ENCODE peak calls at places on chromosomes 12 and 14, in eight cellular contexts. T, Q, C, R, K, I, Z and F are unnamed samples.

GRCh38 chr12:153080-153746 is 60.7 kb downstream of the SLC6A12 start:
- DNase-seq in K (peak), I (peak), Z (peak), T (peak), C (peak), R (no peak), Q (peak), F (peak)

GRCh38 chr12:114504311-114504710 is 98.4 kb upstream of the TBX5 start:
- DNase-seq in Z (peak), Q (no peak), C (no peak), K (no peak), I (no peak), T (no peak), R (no peak), F (no peak)

GRCh38 chr12:91778938-91779400 is 366.7 kb downstream of the BTG1 start:
- DNase-seq in T (peak), I (no peak), C (peak), Z (peak), R (no peak), K (peak), Q (no peak), F (no peak)

GRCh38 chr14:61510736-61511557 is 184.4 kb upstream of the HIF1A start:
- DNase-seq in Z (no peak), C (no peak), T (no peak), Q (peak), I (no peak), R (no peak), K (peak), F (no peak)

GRCh38 chr14:35669782-35670181 is 135.8 kb downstream of the INSM2 start:
- DNase-seq in T (peak), R (no peak), I (no peak), K (no peak), C (peak), Q (no peak), Z (peak), F (peak)

GRCh38 chr12:90908465-90908864 is 46.5 kb downstream of the CCER1 start:
- DNase-seq in I (no peak), C (peak), T (peak), Z (peak), Q (no peak), R (no peak), K (no peak), F (no peak)

GRCh38 chr12:92290016-92290685 is 144.5 kb upstream of the BTG1 start:
- DNase-seq in I (no peak), T (peak), R (no peak), C (peak), Q (peak), Z (peak), K (no peak), F (no peak)

GRCh38 chr12:89856431-89856830 is 147.8 kb upstream of the ATP2B1 start:
- DNase-seq in Q (no peak), R (no peak), Z (peak), C (peak), I (no peak), T (peak), K (no peak), F (no peak)

GRCh38 chr14:51609987-51610283 is 41.8 kb upstream of the FRMD6 start:
- DNase-seq in C (peak), I (no peak), K (no peak), Z (no peak), Q (no peak), R (no peak), T (peak), F (no peak)

GRCh38 chr14:74661726-74662450 is 49.9 kb upstream of the LTBP2 start:
- DNase-seq in R (no peak), C (no peak), I (no peak), Q (no peak), Z (no peak), K (no peak), T (no peak), F (no peak)

GRCh38 chr12:75820848-75821578 is 210.6 kb downstream of the PHLDA1 start:
- DNase-seq in Z (peak), I (no peak), T (peak), Q (peak), C (peak), R (no peak), K (no peak), F (no peak)

GRCh38 chr12:128178971-128179370 is 88.0 kb upstream of the TMEM132C start:
- DNase-seq in I (no peak), T (no peak), C (peak), R (no peak), Q (no peak), Z (no peak), K (no peak), F (no peak)

GRCh38 chr12:96457191-96457930 is 32.0 kb upstream of the CFAP54 start:
- DNase-seq in R (no peak), Q (no peak), Z (no peak), I (no peak), C (no peak), T (peak), K (no peak), F (no peak)

GRCh38 chr12:124036117-124037109 is 63.4 kb downstream of the ZNF664 start:
- DNase-seq in Q (no peak), K (peak), Z (peak), I (no peak), R (peak), C (peak), T (peak), F (peak)

GRCh38 chr14:88992011-88992410 is 167.6 kb downstream of the TTC8 start:
- DNase-seq in Q (no peak), T (no peak), C (no peak), R (no peak), Z (no peak), I (no peak), K (no peak), F (peak)

GRCh38 chr14:54535126-54535525 is 25.4 kb downstream of the CGRRF1 start:
- DNase-seq in T (no peak), C (no peak), R (no peak), Z (no peak), Q (no peak), I (no peak), K (no peak), F (no peak)

GRCh38 chr12:116381744-116382455 is 104.4 kb upstream of the MED13L start:
- DNase-seq in R (no peak), Z (peak), K (no peak), T (peak), I (no peak), C (peak), Q (no peak), F (no peak)

GRCh38 chr12:27898022-27898421 is 74.5 kb downstream of the PTHLH start:
- DNase-seq in K (no peak), R (no peak), Z (no peak), T (no peak), Q (no peak), C (no peak), I (no peak), F (no peak)

GRCh38 chr12:12398026-12398859 is 41.4 kb downstream of the BORCS5 start:
- DNase-seq in T (peak), C (peak), R (no peak), Q (no peak), I (no peak), K (no peak), Z (peak), F (peak)

GRCh38 chr12:131499864-131500190 is 211.1 kb upstream of the SFSWAP start:
- DNase-seq in R (no peak), I (no peak), K (no peak), T (no peak), Q (no peak), C (no peak), Z (no peak), F (no peak)

GRCh38 chr14:75310295-75311059 is 31.8 kb downstream of the FOS start:
- DNase-seq in C (peak), Q (no peak), Z (peak), K (no peak), T (peak), R (peak), I (peak), F (peak)

GRCh38 chr12:122021193-122021821 is 377 bp upstream of the BCL7A start:
- DNase-seq in Q (no peak), Z (peak), R (no peak), T (no peak), I (peak), K (peak), C (peak), F (peak)

GRCh38 chr12:105741786-105742566 is 396.8 kb downstream of the NUAK1 start:
- DNase-seq in T (peak), R (peak), I (no peak), Z (peak), Q (peak), C (peak), K (no peak), F (no peak)

GRCh38 chr12:26566186-26566585 is 266.8 kb downstream of the ITPR2 start:
- DNase-seq in I (no peak), K (no peak), R (no peak), T (no peak), Q (no peak), C (no peak), Z (no peak), F (no peak)

GRCh38 chr12:65631621-65632111 is 192.6 kb upstream of the HMGA2 start:
- DNase-seq in Q (no peak), C (peak), R (no peak), K (no peak), I (no peak), Z (peak), T (peak), F (no peak)

GRCh38 chr12:75631809-75632208 is 120.4 kb upstream of the KRR1 start:
- DNase-seq in R (no peak), K (no peak), Z (no peak), C (no peak), T (no peak), I (peak), Q (peak), F (no peak)

GRCh38 chr12:1851126-1851791 is 30.9 kb downstream of the LRTM2 start:
- DNase-seq in C (peak), T (peak), Z (peak), R (no peak), K (no peak), I (no peak), Q (no peak), F (no peak)

GRCh38 chr14:85088231-85088630 is 441.7 kb upstream of the FLRT2 start:
- DNase-seq in T (peak), Q (no peak), Z (no peak), I (no peak), K (no peak), C (peak), R (no peak), F (no peak)

GRCh38 chr14:90398315-90398811 is 1.5 kb downstream of the CALM1 start:
- DNase-seq in R (no peak), K (peak), C (peak), Q (no peak), Z (peak), I (no peak), T (no peak), F (peak)

GRCh38 chr12:25423355-25423754 is 129.7 kb downstream of the LMNTD1 start:
- DNase-seq in I (no peak), K (no peak), Z (no peak), Q (no peak), C (no peak), T (no peak), R (no peak), F (no peak)

GRCh38 chr14:103863245-103863644 is 15.9 kb upstream of the PPP1R13B start:
- DNase-seq in Z (no peak), R (no peak), I (no peak), K (no peak), Q (no peak), T (no peak), C (no peak), F (no peak)

GRCh38 chr12:76878045-76878898 is 547 bp downstream of the CSRP2 start:
- DNase-seq in T (no peak), Q (no peak), Z (peak), K (peak), R (no peak), I (no peak), C (no peak), F (peak)